ENCODE peak calls at places on chromosomes 16 and 17, in ten cellular contexts. One of them, this sample, is unnamed.

GRCh38 chr16:1787322-1788094 is 4.7 kb downstream of the NUBP2 start:
- DNase-seq in mesenchymal stem cell: no peak
- DNase-seq in lower leg skin: no peak
- DNase-seq in stimulated activated CD8-positive, alpha-beta memory T cell treated with anti-CD3 and anti-CD28 coated beads, Interleukin-12 subunit alpha, Interleukin-12 subunit beta, amount 100 ng/mL, for 1 hour: no peak
- DNase-seq in non-pigmented ciliary epithelial cell: no peak
- DNase-seq in NCI-H510A treated with DMSO at 0.1 percent for 48 hours: no peak
- DNase-seq in lung: no peak
- DNase-seq in hypothalamus: no peak
- DNase-seq in NCI-H1105 treated with DMSO at 0.1 percent for 48 hours: no peak
- DNase-seq in stimulated activated CD4-positive, alpha-beta T cell treated with anti-CD3 and anti-CD28 coated beads, Interleukin-2, amount 100 ng/mL, for 48 hours: no peak
- DNase-seq in this sample: no peak

GRCh38 chr16:28309811-28310311 is 17.5 kb downstream of the SBK1 start:
- DNase-seq in mesenchymal stem cell: no peak
- DNase-seq in lower leg skin: no peak
- DNase-seq in stimulated activated CD8-positive, alpha-beta memory T cell treated with anti-CD3 and anti-CD28 coated beads, Interleukin-12 subunit alpha, Interleukin-12 subunit beta, amount 100 ng/mL, for 1 hour: peak; percentile 79
- DNase-seq in non-pigmented ciliary epithelial cell: no peak
- DNase-seq in NCI-H510A treated with DMSO at 0.1 percent for 48 hours: no peak
- DNase-seq in lung: no peak
- DNase-seq in hypothalamus: no peak
- DNase-seq in NCI-H1105 treated with DMSO at 0.1 percent for 48 hours: no peak
- DNase-seq in stimulated activated CD4-positive, alpha-beta T cell treated with anti-CD3 and anti-CD28 coated beads, Interleukin-2, amount 100 ng/mL, for 48 hours: peak; percentile 69
- DNase-seq in this sample: no peak

GRCh38 chr17:15185625-15185991 is 79.5 kb downstream of the PMP22 start:
- DNase-seq in mesenchymal stem cell: peak; percentile 84
- DNase-seq in lower leg skin: no peak
- DNase-seq in stimulated activated CD8-positive, alpha-beta memory T cell treated with anti-CD3 and anti-CD28 coated beads, Interleukin-12 subunit alpha, Interleukin-12 subunit beta, amount 100 ng/mL, for 1 hour: no peak
- DNase-seq in non-pigmented ciliary epithelial cell: peak; percentile 37
- DNase-seq in NCI-H510A treated with DMSO at 0.1 percent for 48 hours: no peak
- DNase-seq in lung: no peak
- DNase-seq in hypothalamus: no peak
- DNase-seq in NCI-H1105 treated with DMSO at 0.1 percent for 48 hours: no peak
- DNase-seq in stimulated activated CD4-positive, alpha-beta T cell treated with anti-CD3 and anti-CD28 coated beads, Interleukin-2, amount 100 ng/mL, for 48 hours: no peak
- DNase-seq in this sample: no peak

GRCh38 chr17:78745407-78746088 is 36.5 kb downstream of the CYTH1 start:
- DNase-seq in mesenchymal stem cell: peak; percentile 56
- DNase-seq in lower leg skin: no peak
- DNase-seq in stimulated activated CD8-positive, alpha-beta memory T cell treated with anti-CD3 and anti-CD28 coated beads, Interleukin-12 subunit alpha, Interleukin-12 subunit beta, amount 100 ng/mL, for 1 hour: peak; percentile 46
- DNase-seq in non-pigmented ciliary epithelial cell: no peak
- DNase-seq in NCI-H510A treated with DMSO at 0.1 percent for 48 hours: peak; percentile 18
- DNase-seq in lung: no peak
- DNase-seq in hypothalamus: no peak
- DNase-seq in NCI-H1105 treated with DMSO at 0.1 percent for 48 hours: no peak
- DNase-seq in stimulated activated CD4-positive, alpha-beta T cell treated with anti-CD3 and anti-CD28 coated beads, Interleukin-2, amount 100 ng/mL, for 48 hours: peak; percentile 42
- DNase-seq in this sample: no peak

GRCh38 chr17:31008374-31009035 is 37.7 kb downstream of the RNF135 start:
- DNase-seq in mesenchymal stem cell: peak; percentile 75
- DNase-seq in lower leg skin: peak; percentile 90
- DNase-seq in stimulated activated CD8-positive, alpha-beta memory T cell treated with anti-CD3 and anti-CD28 coated beads, Interleukin-12 subunit alpha, Interleukin-12 subunit beta, amount 100 ng/mL, for 1 hour: peak; percentile 13
- DNase-seq in non-pigmented ciliary epithelial cell: peak; percentile 6
- DNase-seq in NCI-H510A treated with DMSO at 0.1 percent for 48 hours: peak; percentile 86
- DNase-seq in lung: peak; percentile 64
- DNase-seq in hypothalamus: peak; percentile 48
- DNase-seq in NCI-H1105 treated with DMSO at 0.1 percent for 48 hours: peak; percentile 57
- DNase-seq in stimulated activated CD4-positive, alpha-beta T cell treated with anti-CD3 and anti-CD28 coated beads, Interleukin-2, amount 100 ng/mL, for 48 hours: peak; percentile 37
- DNase-seq in this sample: peak; percentile 76

GRCh38 chr17:67456103-67456502 is 79.0 kb downstream of the PITPNC1 start:
- DNase-seq in mesenchymal stem cell: no peak
- DNase-seq in lower leg skin: no peak
- DNase-seq in stimulated activated CD8-positive, alpha-beta memory T cell treated with anti-CD3 and anti-CD28 coated beads, Interleukin-12 subunit alpha, Interleukin-12 subunit beta, amount 100 ng/mL, for 1 hour: no peak
- DNase-seq in non-pigmented ciliary epithelial cell: no peak
- DNase-seq in NCI-H510A treated with DMSO at 0.1 percent for 48 hours: no peak
- DNase-seq in lung: no peak
- DNase-seq in hypothalamus: no peak
- DNase-seq in NCI-H1105 treated with DMSO at 0.1 percent for 48 hours: no peak
- DNase-seq in stimulated activated CD4-positive, alpha-beta T cell treated with anti-CD3 and anti-CD28 coated beads, Interleukin-2, amount 100 ng/mL, for 48 hours: no peak
- DNase-seq in this sample: no peak

GRCh38 chr17:14790518-14790917 is 474.6 kb downstream of the PMP22 start:
- DNase-seq in mesenchymal stem cell: peak; percentile 18
- DNase-seq in lower leg skin: no peak
- DNase-seq in stimulated activated CD8-positive, alpha-beta memory T cell treated with anti-CD3 and anti-CD28 coated beads, Interleukin-12 subunit alpha, Interleukin-12 subunit beta, amount 100 ng/mL, for 1 hour: no peak
- DNase-seq in non-pigmented ciliary epithelial cell: no peak
- DNase-seq in NCI-H510A treated with DMSO at 0.1 percent for 48 hours: no peak
- DNase-seq in lung: no peak
- DNase-seq in hypothalamus: no peak
- DNase-seq in NCI-H1105 treated with DMSO at 0.1 percent for 48 hours: no peak
- DNase-seq in stimulated activated CD4-positive, alpha-beta T cell treated with anti-CD3 and anti-CD28 coated beads, Interleukin-2, amount 100 ng/mL, for 48 hours: no peak
- DNase-seq in this sample: no peak

GRCh38 chr17:39740357-39741111 is 2.8 kb downstream of the GRB7 start:
- DNase-seq in mesenchymal stem cell: no peak
- DNase-seq in lower leg skin: no peak
- DNase-seq in stimulated activated CD8-positive, alpha-beta memory T cell treated with anti-CD3 and anti-CD28 coated beads, Interleukin-12 subunit alpha, Interleukin-12 subunit beta, amount 100 ng/mL, for 1 hour: no peak
- DNase-seq in non-pigmented ciliary epithelial cell: no peak
- DNase-seq in NCI-H510A treated with DMSO at 0.1 percent for 48 hours: peak; percentile 25
- DNase-seq in lung: no peak
- DNase-seq in hypothalamus: no peak
- DNase-seq in NCI-H1105 treated with DMSO at 0.1 percent for 48 hours: no peak
- DNase-seq in stimulated activated CD4-positive, alpha-beta T cell treated with anti-CD3 and anti-CD28 coated beads, Interleukin-2, amount 100 ng/mL, for 48 hours: no peak
- DNase-seq in this sample: no peak

GRCh38 chr17:41647038-41647813 is 22.9 kb upstream of the KRT17 start:
- DNase-seq in mesenchymal stem cell: no peak
- DNase-seq in lower leg skin: no peak
- DNase-seq in stimulated activated CD8-positive, alpha-beta memory T cell treated with anti-CD3 and anti-CD28 coated beads, Interleukin-12 subunit alpha, Interleukin-12 subunit beta, amount 100 ng/mL, for 1 hour: no peak
- DNase-seq in non-pigmented ciliary epithelial cell: no peak
- DNase-seq in NCI-H510A treated with DMSO at 0.1 percent for 48 hours: peak; percentile 73
- DNase-seq in lung: no peak
- DNase-seq in hypothalamus: no peak
- DNase-seq in NCI-H1105 treated with DMSO at 0.1 percent for 48 hours: no peak
- DNase-seq in stimulated activated CD4-positive, alpha-beta T cell treated with anti-CD3 and anti-CD28 coated beads, Interleukin-2, amount 100 ng/mL, for 48 hours: no peak
- DNase-seq in this sample: no peak

GRCh38 chr17:59623151-59623550 is 3.5 kb downstream of the CLTC start:
- DNase-seq in mesenchymal stem cell: no peak
- DNase-seq in lower leg skin: no peak
- DNase-seq in stimulated activated CD8-positive, alpha-beta memory T cell treated with anti-CD3 and anti-CD28 coated beads, Interleukin-12 subunit alpha, Interleukin-12 subunit beta, amount 100 ng/mL, for 1 hour: no peak
- DNase-seq in non-pigmented ciliary epithelial cell: no peak
- DNase-seq in NCI-H510A treated with DMSO at 0.1 percent for 48 hours: no peak
- DNase-seq in lung: no peak
- DNase-seq in hypothalamus: no peak
- DNase-seq in NCI-H1105 treated with DMSO at 0.1 percent for 48 hours: no peak
- DNase-seq in stimulated activated CD4-positive, alpha-beta T cell treated with anti-CD3 and anti-CD28 coated beads, Interleukin-2, amount 100 ng/mL, for 48 hours: no peak
- DNase-seq in this sample: no peak

GRCh38 chr17:67628580-67629013 is 89.1 kb upstream of the NOL11 start:
- DNase-seq in mesenchymal stem cell: peak; percentile 11
- DNase-seq in lower leg skin: no peak
- DNase-seq in stimulated activated CD8-positive, alpha-beta memory T cell treated with anti-CD3 and anti-CD28 coated beads, Interleukin-12 subunit alpha, Interleukin-12 subunit beta, amount 100 ng/mL, for 1 hour: no peak
- DNase-seq in non-pigmented ciliary epithelial cell: no peak
- DNase-seq in NCI-H510A treated with DMSO at 0.1 percent for 48 hours: no peak
- DNase-seq in lung: peak; percentile 44
- DNase-seq in hypothalamus: no peak
- DNase-seq in NCI-H1105 treated with DMSO at 0.1 percent for 48 hours: no peak
- DNase-seq in stimulated activated CD4-positive, alpha-beta T cell treated with anti-CD3 and anti-CD28 coated beads, Interleukin-2, amount 100 ng/mL, for 48 hours: no peak
- DNase-seq in this sample: no peak

GRCh38 chr17:60656499-60656898 is 21.2 kb upstream of the BCAS3 start:
- DNase-seq in mesenchymal stem cell: no peak
- DNase-seq in lower leg skin: no peak
- DNase-seq in stimulated activated CD8-positive, alpha-beta memory T cell treated with anti-CD3 and anti-CD28 coated beads, Interleukin-12 subunit alpha, Interleukin-12 subunit beta, amount 100 ng/mL, for 1 hour: no peak
- DNase-seq in non-pigmented ciliary epithelial cell: no peak
- DNase-seq in NCI-H510A treated with DMSO at 0.1 percent for 48 hours: no peak
- DNase-seq in lung: no peak
- DNase-seq in hypothalamus: no peak
- DNase-seq in NCI-H1105 treated with DMSO at 0.1 percent for 48 hours: no peak
- DNase-seq in stimulated activated CD4-positive, alpha-beta T cell treated with anti-CD3 and anti-CD28 coated beads, Interleukin-2, amount 100 ng/mL, for 48 hours: no peak
- DNase-seq in this sample: no peak

GRCh38 chr16:30357715-30358576 is 2.8 kb upstream of the CD2BP2 start:
- DNase-seq in mesenchymal stem cell: no peak
- DNase-seq in lower leg skin: no peak
- DNase-seq in stimulated activated CD8-positive, alpha-beta memory T cell treated with anti-CD3 and anti-CD28 coated beads, Interleukin-12 subunit alpha, Interleukin-12 subunit beta, amount 100 ng/mL, for 1 hour: no peak
- DNase-seq in non-pigmented ciliary epithelial cell: no peak
- DNase-seq in NCI-H510A treated with DMSO at 0.1 percent for 48 hours: no peak
- DNase-seq in lung: no peak
- DNase-seq in hypothalamus: no peak
- DNase-seq in NCI-H1105 treated with DMSO at 0.1 percent for 48 hours: no peak
- DNase-seq in stimulated activated CD4-positive, alpha-beta T cell treated with anti-CD3 and anti-CD28 coated beads, Interleukin-2, amount 100 ng/mL, for 48 hours: no peak
- DNase-seq in this sample: no peak

GRCh38 chr16:69691980-69692911 is 34.1 kb downstream of the NQO1 start:
- DNase-seq in mesenchymal stem cell: peak; percentile 73
- DNase-seq in lower leg skin: no peak
- DNase-seq in stimulated activated CD8-positive, alpha-beta memory T cell treated with anti-CD3 and anti-CD28 coated beads, Interleukin-12 subunit alpha, Interleukin-12 subunit beta, amount 100 ng/mL, for 1 hour: no peak
- DNase-seq in non-pigmented ciliary epithelial cell: no peak
- DNase-seq in NCI-H510A treated with DMSO at 0.1 percent for 48 hours: no peak
- DNase-seq in lung: no peak
- DNase-seq in hypothalamus: no peak
- DNase-seq in NCI-H1105 treated with DMSO at 0.1 percent for 48 hours: no peak
- DNase-seq in stimulated activated CD4-positive, alpha-beta T cell treated with anti-CD3 and anti-CD28 coated beads, Interleukin-2, amount 100 ng/mL, for 48 hours: no peak
- DNase-seq in this sample: no peak

GRCh38 chr16:81866820-81867440 is 87.8 kb downstream of the PLCG2 start:
- DNase-seq in mesenchymal stem cell: no peak
- DNase-seq in lower leg skin: no peak
- DNase-seq in stimulated activated CD8-positive, alpha-beta memory T cell treated with anti-CD3 and anti-CD28 coated beads, Interleukin-12 subunit alpha, Interleukin-12 subunit beta, amount 100 ng/mL, for 1 hour: no peak
- DNase-seq in non-pigmented ciliary epithelial cell: no peak
- DNase-seq in NCI-H510A treated with DMSO at 0.1 percent for 48 hours: no peak
- DNase-seq in lung: peak; percentile 59
- DNase-seq in hypothalamus: no peak
- DNase-seq in NCI-H1105 treated with DMSO at 0.1 percent for 48 hours: no peak
- DNase-seq in stimulated activated CD4-positive, alpha-beta T cell treated with anti-CD3 and anti-CD28 coated beads, Interleukin-2, amount 100 ng/mL, for 48 hours: no peak
- DNase-seq in this sample: no peak

GRCh38 chr17:21014498-21014897 is 28.3 kb downstream of the USP22 start:
- DNase-seq in mesenchymal stem cell: no peak
- DNase-seq in lower leg skin: no peak
- DNase-seq in stimulated activated CD8-positive, alpha-beta memory T cell treated with anti-CD3 and anti-CD28 coated beads, Interleukin-12 subunit alpha, Interleukin-12 subunit beta, amount 100 ng/mL, for 1 hour: no peak
- DNase-seq in non-pigmented ciliary epithelial cell: no peak
- DNase-seq in NCI-H510A treated with DMSO at 0.1 percent for 48 hours: no peak
- DNase-seq in lung: no peak
- DNase-seq in hypothalamus: no peak
- DNase-seq in NCI-H1105 treated with DMSO at 0.1 percent for 48 hours: no peak
- DNase-seq in stimulated activated CD4-positive, alpha-beta T cell treated with anti-CD3 and anti-CD28 coated beads, Interleukin-2, amount 100 ng/mL, for 48 hours: no peak
- DNase-seq in this sample: no peak

GRCh38 chr17:76411247-76411646 is 26.8 kb downstream of the SPHK1 start:
- DNase-seq in mesenchymal stem cell: no peak
- DNase-seq in lower leg skin: no peak
- DNase-seq in stimulated activated CD8-positive, alpha-beta memory T cell treated with anti-CD3 and anti-CD28 coated beads, Interleukin-12 subunit alpha, Interleukin-12 subunit beta, amount 100 ng/mL, for 1 hour: no peak
- DNase-seq in non-pigmented ciliary epithelial cell: no peak
- DNase-seq in NCI-H510A treated with DMSO at 0.1 percent for 48 hours: no peak
- DNase-seq in lung: no peak
- DNase-seq in hypothalamus: no peak
- DNase-seq in NCI-H1105 treated with DMSO at 0.1 percent for 48 hours: no peak
- DNase-seq in stimulated activated CD4-positive, alpha-beta T cell treated with anti-CD3 and anti-CD28 coated beads, Interleukin-2, amount 100 ng/mL, for 48 hours: no peak
- DNase-seq in this sample: no peak

GRCh38 chr17:42107597-42108576 is 4.6 kb downstream of the DHX58 start:
- DNase-seq in mesenchymal stem cell: peak; percentile 70
- DNase-seq in lower leg skin: peak; percentile 94
- DNase-seq in stimulated activated CD8-positive, alpha-beta memory T cell treated with anti-CD3 and anti-CD28 coated beads, Interleukin-12 subunit alpha, Interleukin-12 subunit beta, amount 100 ng/mL, for 1 hour: peak; percentile 79
- DNase-seq in non-pigmented ciliary epithelial cell: no peak
- DNase-seq in NCI-H510A treated with DMSO at 0.1 percent for 48 hours: peak; percentile 69
- DNase-seq in lung: peak; percentile 85
- DNase-seq in hypothalamus: peak; percentile 22
- DNase-seq in NCI-H1105 treated with DMSO at 0.1 percent for 48 hours: peak; percentile 74
- DNase-seq in stimulated activated CD4-positive, alpha-beta T cell treated with anti-CD3 and anti-CD28 coated beads, Interleukin-2, amount 100 ng/mL, for 48 hours: peak; percentile 98
- DNase-seq in this sample: peak; percentile 93

GRCh38 chr17:50219345-50219744 is 17.9 kb upstream of the COL1A1 start:
- DNase-seq in mesenchymal stem cell: peak; percentile 93
- DNase-seq in lower leg skin: no peak
- DNase-seq in stimulated activated CD8-positive, alpha-beta memory T cell treated with anti-CD3 and anti-CD28 coated beads, Interleukin-12 subunit alpha, Interleukin-12 subunit beta, amount 100 ng/mL, for 1 hour: no peak
- DNase-seq in non-pigmented ciliary epithelial cell: no peak
- DNase-seq in NCI-H510A treated with DMSO at 0.1 percent for 48 hours: no peak
- DNase-seq in lung: no peak
- DNase-seq in hypothalamus: no peak
- DNase-seq in NCI-H1105 treated with DMSO at 0.1 percent for 48 hours: no peak
- DNase-seq in stimulated activated CD4-positive, alpha-beta T cell treated with anti-CD3 and anti-CD28 coated beads, Interleukin-2, amount 100 ng/mL, for 48 hours: no peak
- DNase-seq in this sample: no peak

GRCh38 chr16:15879255-15879804 is 9.1 kb downstream of the CEP20 start:
- DNase-seq in mesenchymal stem cell: peak; percentile 73
- DNase-seq in lower leg skin: no peak
- DNase-seq in stimulated activated CD8-positive, alpha-beta memory T cell treated with anti-CD3 and anti-CD28 coated beads, Interleukin-12 subunit alpha, Interleukin-12 subunit beta, amount 100 ng/mL, for 1 hour: no peak
- DNase-seq in non-pigmented ciliary epithelial cell: peak; percentile 76
- DNase-seq in NCI-H510A treated with DMSO at 0.1 percent for 48 hours: peak; percentile 50
- DNase-seq in lung: no peak
- DNase-seq in hypothalamus: no peak
- DNase-seq in NCI-H1105 treated with DMSO at 0.1 percent for 48 hours: no peak
- DNase-seq in stimulated activated CD4-positive, alpha-beta T cell treated with anti-CD3 and anti-CD28 coated beads, Interleukin-2, amount 100 ng/mL, for 48 hours: no peak
- DNase-seq in this sample: no peak

This sample was measured in type B pancreatic cell.